ENCODE peak calls at places on chromosome 17, in eight cellular contexts. One of them, this sample, is unnamed.

GRCh38 chr17:68399638-68400403 is 57.5 kb downstream of the WIPI1 start:
- DNase-seq in A549: no peak
- DNase-seq in stomach: no peak
- DNase-seq in ovary: no peak
- DNase-seq in transverse colon: peak; percentile 25
- DNase-seq in sigmoid colon: peak; percentile 62
- DNase-seq in GM12878: no peak
- DNase-seq in suprapubic skin: no peak
- DNase-seq in this sample: no peak

GRCh38 chr17:63622571-63623390 is 564 bp downstream of the MAP3K3 start:
- DNase-seq in A549: peak; percentile 88
- DNase-seq in stomach: peak; percentile 80
- DNase-seq in ovary: peak; percentile 62
- DNase-seq in transverse colon: peak; percentile 76
- DNase-seq in sigmoid colon: peak; percentile 86
- DNase-seq in GM12878: no peak
- DNase-seq in suprapubic skin: peak; percentile 90
- DNase-seq in this sample: peak; percentile 95

GRCh38 chr17:278055-279028 is 74.3 kb downstream of the RPH3AL start:
- DNase-seq in A549: no peak
- DNase-seq in stomach: peak; percentile 16
- DNase-seq in ovary: peak; percentile 3
- DNase-seq in transverse colon: no peak
- DNase-seq in sigmoid colon: no peak
- DNase-seq in GM12878: no peak
- DNase-seq in suprapubic skin: peak; percentile 49
- DNase-seq in this sample: no peak

GRCh38 chr17:81494984-81495383 is 17.6 kb downstream of the ACTG1 start:
- DNase-seq in A549: no peak
- DNase-seq in stomach: no peak
- DNase-seq in ovary: no peak
- DNase-seq in transverse colon: no peak
- DNase-seq in sigmoid colon: no peak
- DNase-seq in GM12878: no peak
- DNase-seq in suprapubic skin: no peak
- DNase-seq in this sample: no peak

GRCh38 chr17:74749262-74750038 is 1.0 kb downstream of the NHERF1 start:
- DNase-seq in A549: no peak
- DNase-seq in stomach: no peak
- DNase-seq in ovary: no peak
- DNase-seq in transverse colon: peak; percentile 59
- DNase-seq in sigmoid colon: no peak
- DNase-seq in GM12878: no peak
- DNase-seq in suprapubic skin: no peak
- DNase-seq in this sample: peak; percentile 45

GRCh38 chr17:6483507-6483906 is 39.3 kb downstream of the PIMREG start:
- DNase-seq in A549: no peak
- DNase-seq in stomach: no peak
- DNase-seq in ovary: no peak
- DNase-seq in transverse colon: no peak
- DNase-seq in sigmoid colon: no peak
- DNase-seq in GM12878: no peak
- DNase-seq in suprapubic skin: no peak
- DNase-seq in this sample: no peak

GRCh38 chr17:6660101-6660500 is 8.5 kb downstream of the C17orf100 start:
- DNase-seq in A549: no peak
- DNase-seq in stomach: no peak
- DNase-seq in ovary: no peak
- DNase-seq in transverse colon: no peak
- DNase-seq in sigmoid colon: no peak
- DNase-seq in GM12878: no peak
- DNase-seq in suprapubic skin: no peak
- DNase-seq in this sample: no peak

GRCh38 chr17:77146882-77147281 is 6.1 kb downstream of the SEC14L1 start:
- DNase-seq in A549: no peak
- DNase-seq in stomach: peak; percentile 83
- DNase-seq in ovary: no peak
- DNase-seq in transverse colon: peak; percentile 72
- DNase-seq in sigmoid colon: no peak
- DNase-seq in GM12878: no peak
- DNase-seq in suprapubic skin: no peak
- DNase-seq in this sample: peak; percentile 86

GRCh38 chr17:80656590-80656989 is 112.0 kb downstream of the RPTOR start:
- DNase-seq in A549: no peak
- DNase-seq in stomach: no peak
- DNase-seq in ovary: no peak
- DNase-seq in transverse colon: no peak
- DNase-seq in sigmoid colon: no peak
- DNase-seq in GM12878: peak; percentile 21
- DNase-seq in suprapubic skin: no peak
- DNase-seq in this sample: no peak

GRCh38 chr17:14942511-14943185 is 322.5 kb downstream of the PMP22 start:
- DNase-seq in A549: no peak
- DNase-seq in stomach: no peak
- DNase-seq in ovary: no peak
- DNase-seq in transverse colon: no peak
- DNase-seq in sigmoid colon: no peak
- DNase-seq in GM12878: no peak
- DNase-seq in suprapubic skin: no peak
- DNase-seq in this sample: no peak

GRCh38 chr17:61419496-61420046 is 19.9 kb downstream of the TBX2 start:
- DNase-seq in A549: no peak
- DNase-seq in stomach: no peak
- DNase-seq in ovary: no peak
- DNase-seq in transverse colon: no peak
- DNase-seq in sigmoid colon: no peak
- DNase-seq in GM12878: no peak
- DNase-seq in suprapubic skin: no peak
- DNase-seq in this sample: no peak

GRCh38 chr17:82881292-82881823 is 41.5 kb upstream of the ZNF750 start:
- DNase-seq in A549: no peak
- DNase-seq in stomach: no peak
- DNase-seq in ovary: no peak
- DNase-seq in transverse colon: no peak
- DNase-seq in sigmoid colon: no peak
- DNase-seq in GM12878: no peak
- DNase-seq in suprapubic skin: no peak
- DNase-seq in this sample: peak; percentile 81

GRCh38 chr17:67491009-67491677 is 114.1 kb downstream of the PITPNC1 start:
- DNase-seq in A549: peak; percentile 80
- DNase-seq in stomach: peak; percentile 67
- DNase-seq in ovary: peak; percentile 88
- DNase-seq in transverse colon: peak; percentile 72
- DNase-seq in sigmoid colon: peak; percentile 98
- DNase-seq in GM12878: no peak
- DNase-seq in suprapubic skin: peak; percentile 95
- DNase-seq in this sample: peak; percentile 87

GRCh38 chr17:68398731-68399637 is 58.3 kb downstream of the WIPI1 start:
- DNase-seq in A549: peak; percentile 96
- DNase-seq in stomach: peak; percentile 60
- DNase-seq in ovary: peak; percentile 70
- DNase-seq in transverse colon: peak; percentile 46
- DNase-seq in sigmoid colon: peak; percentile 70
- DNase-seq in GM12878: no peak
- DNase-seq in suprapubic skin: no peak
- DNase-seq in this sample: no peak

GRCh38 chr17:4967539-4968165 is at the start of gene SPAG7:
- DNase-seq in A549: peak; percentile 97
- DNase-seq in stomach: peak; percentile 96
- DNase-seq in ovary: peak; percentile 95
- DNase-seq in transverse colon: peak; percentile 96
- DNase-seq in sigmoid colon: peak; percentile 98
- DNase-seq in GM12878: peak; percentile 90
- DNase-seq in suprapubic skin: peak; percentile 98
- DNase-seq in this sample: peak; percentile 96

DNA sequence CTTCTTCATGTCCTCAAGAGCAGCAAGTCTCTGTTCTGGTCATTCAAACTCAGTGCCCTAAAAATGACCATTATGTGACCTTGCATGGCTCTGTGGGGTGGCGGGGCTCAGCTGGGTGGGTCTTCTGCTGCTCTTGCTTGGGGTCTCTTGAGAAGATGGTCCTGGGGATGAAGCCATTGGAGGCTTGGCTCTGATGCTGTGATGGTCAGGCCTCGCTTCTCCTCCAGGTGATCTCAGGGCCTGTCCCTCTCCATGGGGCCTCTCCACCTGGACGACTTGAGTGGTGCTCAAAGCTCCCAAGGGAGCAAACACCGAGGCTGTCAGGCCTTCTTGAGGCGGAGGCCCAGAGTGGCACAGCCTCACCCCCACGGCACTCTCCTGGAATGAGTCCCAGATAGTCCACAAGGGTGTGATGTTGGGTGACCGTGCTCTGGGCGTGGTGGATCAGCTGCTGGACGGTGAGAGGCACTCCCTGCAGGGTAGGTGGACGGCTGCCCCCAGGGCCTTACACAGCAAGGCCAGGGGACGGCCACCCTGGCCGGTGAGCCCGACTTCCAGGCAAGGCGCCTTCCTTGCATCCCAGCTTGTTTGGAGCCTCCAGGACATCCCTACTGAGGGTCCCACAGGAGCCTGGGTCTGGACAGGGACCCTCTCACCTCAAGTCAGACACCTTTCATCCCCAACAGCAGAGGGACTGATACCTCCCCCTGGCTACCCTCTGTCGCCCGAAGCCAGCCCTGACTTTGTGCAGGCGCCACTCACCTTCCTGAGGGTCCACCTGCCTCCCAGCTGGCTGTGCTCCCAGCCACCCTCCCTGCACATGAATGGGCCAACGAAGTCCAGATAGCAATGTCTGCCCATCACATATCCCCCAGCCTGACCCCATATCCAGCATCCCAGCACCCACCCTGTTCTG is 48.7 kb downstream of the USP22 start:
- DNase-seq in A549: no peak
- DNase-seq in stomach: peak; percentile 68
- DNase-seq in ovary: no peak
- DNase-seq in transverse colon: peak; percentile 39
- DNase-seq in sigmoid colon: no peak
- DNase-seq in GM12878: no peak
- DNase-seq in suprapubic skin: peak; percentile 74
- DNase-seq in this sample: no peak
- TF ChIP-seq EP300 in A549: no peak
- TF ChIP-seq EP300 in stomach: no peak
- TF ChIP-seq EP300 in ovary: no peak
- TF ChIP-seq EP300 in transverse colon: no peak
- TF ChIP-seq EP300 in sigmoid colon: no peak
- TF ChIP-seq EP300 in GM12878: no peak
- TF ChIP-seq EP300 in suprapubic skin: no peak
- TF ChIP-seq EP300 in this sample: no peak

GRCh38 chr17:78365561-78366108 is 5.8 kb upstream of the SOCS3 start:
- DNase-seq in A549: no peak
- DNase-seq in stomach: no peak
- DNase-seq in ovary: peak; percentile 41
- DNase-seq in transverse colon: no peak
- DNase-seq in sigmoid colon: no peak
- DNase-seq in GM12878: no peak
- DNase-seq in suprapubic skin: no peak
- DNase-seq in this sample: no peak

GRCh38 chr17:78364436-78365281 is 4.8 kb upstream of the SOCS3 start:
- DNase-seq in A549: no peak
- DNase-seq in stomach: no peak
- DNase-seq in ovary: no peak
- DNase-seq in transverse colon: no peak
- DNase-seq in sigmoid colon: no peak
- DNase-seq in GM12878: no peak
- DNase-seq in suprapubic skin: no peak
- DNase-seq in this sample: peak; percentile 76

GRCh38 chr17:78367193-78367592 is 7.3 kb upstream of the SOCS3 start:
- DNase-seq in A549: no peak
- DNase-seq in stomach: no peak
- DNase-seq in ovary: no peak
- DNase-seq in transverse colon: no peak
- DNase-seq in sigmoid colon: no peak
- DNase-seq in GM12878: no peak
- DNase-seq in suprapubic skin: no peak
- DNase-seq in this sample: no peak

GRCh38 chr17:78368348-78368747 is 8.5 kb upstream of the SOCS3 start:
- DNase-seq in A549: no peak
- DNase-seq in stomach: no peak
- DNase-seq in ovary: no peak
- DNase-seq in transverse colon: no peak
- DNase-seq in sigmoid colon: no peak
- DNase-seq in GM12878: no peak
- DNase-seq in suprapubic skin: no peak
- DNase-seq in this sample: no peak

GRCh38 chr17:78366109-78366848 is 6.4 kb upstream of the SOCS3 start:
- DNase-seq in A549: no peak
- DNase-seq in stomach: no peak
- DNase-seq in ovary: peak; percentile 51
- DNase-seq in transverse colon: no peak
- DNase-seq in sigmoid colon: no peak
- DNase-seq in GM12878: no peak
- DNase-seq in suprapubic skin: no peak
- DNase-seq in this sample: peak; percentile 67
- H3K4me1 ChIP-seq in A549: no peaks in the 10 kb centered on the region
- H3K4me1 ChIP-seq in stomach: peaks cover 18% of the 10 kb centered on the region
- H3K4me1 ChIP-seq in ovary: peaks cover 16% of the 10 kb centered on the region
- H3K4me1 ChIP-seq in transverse colon: no peaks in the 10 kb centered on the region
- H3K4me1 ChIP-seq in sigmoid colon: no peaks in the 10 kb centered on the region
- H3K4me1 ChIP-seq in GM12878: peaks cover 22% of the 10 kb centered on the region
- H3K4me1 ChIP-seq in suprapubic skin: peaks cover 16% of the 10 kb centered on the region
- H3K4me1 ChIP-seq in this sample: peaks cover 26% of the 10 kb centered on the region

GRCh38 chr17:29734640-29735039 is 111.9 kb upstream of the CORO6 start:
- DNase-seq in A549: no peak
- DNase-seq in stomach: no peak
- DNase-seq in ovary: no peak
- DNase-seq in transverse colon: no peak
- DNase-seq in sigmoid colon: no peak
- DNase-seq in GM12878: no peak
- DNase-seq in suprapubic skin: no peak
- DNase-seq in this sample: no peak
- TF ChIP-seq EP300 in A549: no peak
- TF ChIP-seq EP300 in stomach: no peak
- TF ChIP-seq EP300 in ovary: no peak
- TF ChIP-seq EP300 in transverse colon: no peak
- TF ChIP-seq EP300 in sigmoid colon: no peak
- TF ChIP-seq EP300 in GM12878: no peak
- TF ChIP-seq EP300 in suprapubic skin: no peak
- TF ChIP-seq EP300 in this sample: no peak

DNA sequence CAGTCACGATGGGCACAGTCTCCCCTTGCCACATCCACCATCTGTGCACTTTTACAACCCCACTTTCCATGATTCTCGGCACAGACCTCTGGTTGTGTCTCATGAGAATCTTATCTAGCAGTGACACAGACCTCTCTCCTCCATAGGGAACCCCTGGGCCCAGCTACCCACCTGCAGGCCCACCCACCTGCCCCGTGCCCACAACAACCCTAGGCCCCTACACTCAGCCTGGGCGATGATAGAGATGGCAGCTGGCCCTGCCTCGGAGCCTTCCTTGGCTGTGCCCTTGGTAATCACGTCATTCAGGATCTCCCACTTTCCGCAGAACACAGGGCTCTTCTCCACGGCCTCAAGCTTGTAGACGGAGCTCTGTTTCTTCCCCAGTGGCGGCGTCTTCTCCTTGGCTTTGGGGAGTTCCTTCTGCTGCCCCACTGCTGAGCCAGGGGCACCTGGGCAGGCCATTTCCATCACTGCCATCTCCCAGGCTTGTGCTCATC is 26.5 kb downstream of the MAP3K14 start:
- DNase-seq in A549: no peak
- DNase-seq in stomach: no peak
- DNase-seq in ovary: no peak
- DNase-seq in transverse colon: no peak
- DNase-seq in sigmoid colon: no peak
- DNase-seq in GM12878: no peak
- DNase-seq in suprapubic skin: no peak
- DNase-seq in this sample: no peak
- H3K4me1 ChIP-seq in A549: peaks cover 64% of the 10 kb centered on the region
- H3K4me1 ChIP-seq in stomach: peaks cover 91% of the 10 kb centered on the region
- H3K4me1 ChIP-seq in ovary: peaks cover 41% of the 10 kb centered on the region
- H3K4me1 ChIP-seq in transverse colon: peaks cover 64% of the 10 kb centered on the region
- H3K4me1 ChIP-seq in sigmoid colon: peaks cover 86% of the 10 kb centered on the region
- H3K4me1 ChIP-seq in GM12878: peaks cover 50% of the 10 kb centered on the region
- H3K4me1 ChIP-seq in suprapubic skin: peaks cover 73% of the 10 kb centered on the region
- H3K4me1 ChIP-seq in this sample: peaks cover 72% of the 10 kb centered on the region

GRCh38 chr17:41098476-41098875 is 534 bp upstream of the KRTAP4-8 start:
- DNase-seq in A549: no peak
- DNase-seq in stomach: no peak
- DNase-seq in ovary: no peak
- DNase-seq in transverse colon: no peak
- DNase-seq in sigmoid colon: no peak
- DNase-seq in GM12878: no peak
- DNase-seq in suprapubic skin: no peak
- DNase-seq in this sample: no peak
- TF ChIP-seq EP300 in A549: no peak
- TF ChIP-seq EP300 in stomach: no peak
- TF ChIP-seq EP300 in ovary: no peak
- TF ChIP-seq EP300 in transverse colon: no peak
- TF ChIP-seq EP300 in sigmoid colon: no peak
- TF ChIP-seq EP300 in GM12878: no peak
- TF ChIP-seq EP300 in suprapubic skin: no peak
- TF ChIP-seq EP300 in this sample: no peak

This sample was measured in upper lobe of left lung.